ENCODE peak calls at places on chromosomes 4 and X, in ten cellular contexts. One of them, this sample, is unnamed.

GRCh38 chrX:63275127-63275526 is 76.0 kb downstream of the SPIN4 start:
- DNase-seq in mucosa of descending colon: peak
- DNase-seq in brain microvascular endothelial cell: peak
- DNase-seq in body of pancreas: peak
- DNase-seq in mesothelial cell of epicardium: no peak
- DNase-seq in AG09309: no peak
- DNase-seq in astrocyte: no peak
- DNase-seq in fibroblast of lung: no peak
- DNase-seq in GM12864: no peak
- DNase-seq in HCT116: peak
- DNase-seq in this sample: no peak

GRCh38 chr4:162352580-162353107 is 188.8 kb upstream of the FSTL5 start:
- DNase-seq in AG09309: no peak
- DNase-seq in HCT116: no peak
- DNase-seq in fibroblast of lung: no peak
- DNase-seq in brain microvascular endothelial cell: no peak
- DNase-seq in astrocyte: no peak
- DNase-seq in mesothelial cell of epicardium: no peak
- DNase-seq in mucosa of descending colon: no peak
- DNase-seq in body of pancreas: no peak
- DNase-seq in GM12864: no peak
- DNase-seq in this sample: no peak

GRCh38 chrX:56728321-56728720 is 722 bp upstream of the NBDY start:
- DNase-seq in mesothelial cell of epicardium: no peak
- DNase-seq in body of pancreas: no peak
- DNase-seq in HCT116: no peak
- DNase-seq in astrocyte: no peak
- DNase-seq in AG09309: no peak
- DNase-seq in brain microvascular endothelial cell: no peak
- DNase-seq in GM12864: no peak
- DNase-seq in fibroblast of lung: peak
- DNase-seq in mucosa of descending colon: no peak
- DNase-seq in this sample: no peak

GRCh38 chrX:100654256-100654655 is 10.3 kb downstream of the SRPX2 start:
- DNase-seq in mucosa of descending colon: peak
- DNase-seq in brain microvascular endothelial cell: no peak
- DNase-seq in astrocyte: no peak
- DNase-seq in body of pancreas: peak
- DNase-seq in mesothelial cell of epicardium: no peak
- DNase-seq in GM12864: no peak
- DNase-seq in HCT116: no peak
- DNase-seq in fibroblast of lung: no peak
- DNase-seq in AG09309: no peak
- DNase-seq in this sample: no peak

GRCh38 chr4:78846258-78846657 is 70.1 kb downstream of the BMP2K start:
- DNase-seq in GM12864: no peak
- DNase-seq in brain microvascular endothelial cell: no peak
- DNase-seq in mucosa of descending colon: no peak
- DNase-seq in fibroblast of lung: no peak
- DNase-seq in mesothelial cell of epicardium: no peak
- DNase-seq in body of pancreas: no peak
- DNase-seq in AG09309: no peak
- DNase-seq in astrocyte: no peak
- DNase-seq in HCT116: no peak
- DNase-seq in this sample: no peak

GRCh38 chrX:46574337-46574940 is 874 bp downstream of the CHST7 start:
- DNase-seq in mesothelial cell of epicardium: no peak
- DNase-seq in GM12864: no peak
- DNase-seq in brain microvascular endothelial cell: no peak
- DNase-seq in astrocyte: no peak
- DNase-seq in mucosa of descending colon: peak
- DNase-seq in fibroblast of lung: peak
- DNase-seq in body of pancreas: no peak
- DNase-seq in AG09309: no peak
- DNase-seq in HCT116: no peak
- DNase-seq in this sample: no peak

GRCh38 chr4:22465996-22466395 is 49.9 kb downstream of the ADGRA3 start:
- DNase-seq in astrocyte: no peak
- DNase-seq in HCT116: no peak
- DNase-seq in AG09309: no peak
- DNase-seq in GM12864: no peak
- DNase-seq in mucosa of descending colon: no peak
- DNase-seq in fibroblast of lung: no peak
- DNase-seq in body of pancreas: no peak
- DNase-seq in brain microvascular endothelial cell: no peak
- DNase-seq in mesothelial cell of epicardium: no peak
- DNase-seq in this sample: no peak

GRCh38 chr4:149896428-149896827 is 80.8 kb upstream of the IQCM start:
- DNase-seq in fibroblast of lung: peak
- DNase-seq in mucosa of descending colon: peak
- DNase-seq in body of pancreas: no peak
- DNase-seq in AG09309: peak
- DNase-seq in mesothelial cell of epicardium: no peak
- DNase-seq in GM12864: no peak
- DNase-seq in astrocyte: peak
- DNase-seq in HCT116: peak
- DNase-seq in brain microvascular endothelial cell: peak
- DNase-seq in this sample: no peak

GRCh38 chr4:153781280-153781679 is 7.6 kb downstream of the SFRP2 start:
- DNase-seq in fibroblast of lung: no peak
- DNase-seq in astrocyte: no peak
- DNase-seq in body of pancreas: no peak
- DNase-seq in HCT116: no peak
- DNase-seq in mesothelial cell of epicardium: no peak
- DNase-seq in AG09309: no peak
- DNase-seq in mucosa of descending colon: no peak
- DNase-seq in brain microvascular endothelial cell: no peak
- DNase-seq in GM12864: no peak
- DNase-seq in this sample: no peak

GRCh38 chr4:42397635-42398447 is 553 bp downstream of the SHISA3 start:
- DNase-seq in brain microvascular endothelial cell: no peak
- DNase-seq in AG09309: no peak
- DNase-seq in mesothelial cell of epicardium: peak
- DNase-seq in astrocyte: peak
- DNase-seq in GM12864: no peak
- DNase-seq in HCT116: no peak
- DNase-seq in mucosa of descending colon: no peak
- DNase-seq in body of pancreas: no peak
- DNase-seq in fibroblast of lung: peak
- DNase-seq in this sample: no peak

GRCh38 chr4:171203425-171203824 is 609.8 kb upstream of the GALNTL6 start:
- DNase-seq in astrocyte: peak
- DNase-seq in fibroblast of lung: peak
- DNase-seq in mesothelial cell of epicardium: no peak
- DNase-seq in brain microvascular endothelial cell: peak
- DNase-seq in AG09309: no peak
- DNase-seq in mucosa of descending colon: no peak
- DNase-seq in HCT116: no peak
- DNase-seq in GM12864: no peak
- DNase-seq in body of pancreas: peak
- DNase-seq in this sample: no peak

DNA sequence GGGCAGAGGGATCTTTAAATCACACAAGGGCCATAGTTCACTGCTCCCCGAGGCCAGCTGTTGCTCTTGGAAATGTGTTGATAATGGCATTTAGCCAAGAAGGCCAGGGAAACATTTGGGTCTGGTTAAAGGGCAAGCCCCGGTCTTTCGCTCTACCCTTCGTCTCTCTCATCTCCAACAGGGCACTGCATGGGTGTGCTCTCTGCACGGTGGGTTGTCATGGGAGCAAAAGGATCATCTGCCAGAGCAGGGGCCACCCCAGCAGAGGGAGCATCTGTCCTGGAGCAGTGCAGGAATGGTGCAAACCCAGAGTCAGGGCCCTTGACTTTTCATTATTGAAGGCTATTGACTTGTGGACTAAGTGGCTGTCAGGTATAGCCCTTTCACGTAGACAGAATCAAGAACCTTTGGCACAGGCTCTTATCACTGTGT is 22.7 kb upstream of the PGRMC2 start:
- DNase-seq in fibroblast of lung: no peak
- DNase-seq in astrocyte: no peak
- DNase-seq in mesothelial cell of epicardium: no peak
- DNase-seq in mucosa of descending colon: peak
- DNase-seq in brain microvascular endothelial cell: no peak
- DNase-seq in GM12864: no peak
- DNase-seq in AG09309: no peak
- DNase-seq in body of pancreas: peak
- DNase-seq in HCT116: no peak
- DNase-seq in this sample: no peak
- TF ChIP-seq CTCF in fibroblast of lung: peak
- TF ChIP-seq CTCF in astrocyte: no peak
- TF ChIP-seq CTCF in mesothelial cell of epicardium: no peak
- TF ChIP-seq CTCF in mucosa of descending colon: no peak
- TF ChIP-seq CTCF in brain microvascular endothelial cell: peak
- TF ChIP-seq CTCF in GM12864: no peak
- TF ChIP-seq CTCF in AG09309: peak
- TF ChIP-seq CTCF in body of pancreas: no peak
- TF ChIP-seq CTCF in HCT116: peak
- TF ChIP-seq CTCF in this sample: no peak

GRCh38 chrX:11908371-11908770 is 150.3 kb downstream of the MSL3 start:
- DNase-seq in body of pancreas: no peak
- DNase-seq in brain microvascular endothelial cell: peak
- DNase-seq in GM12864: peak
- DNase-seq in AG09309: no peak
- DNase-seq in fibroblast of lung: peak
- DNase-seq in mesothelial cell of epicardium: no peak
- DNase-seq in mucosa of descending colon: peak
- DNase-seq in astrocyte: peak
- DNase-seq in HCT116: no peak
- DNase-seq in this sample: no peak
- TF ChIP-seq CTCF in body of pancreas: no peak
- TF ChIP-seq CTCF in brain microvascular endothelial cell: peak
- TF ChIP-seq CTCF in GM12864: peak
- TF ChIP-seq CTCF in AG09309: peak
- TF ChIP-seq CTCF in fibroblast of lung: peak
- TF ChIP-seq CTCF in mesothelial cell of epicardium: no peak
- TF ChIP-seq CTCF in mucosa of descending colon: no peak
- TF ChIP-seq CTCF in astrocyte: peak
- TF ChIP-seq CTCF in HCT116: peak
- TF ChIP-seq CTCF in this sample: peak

GRCh38 chr4:8110071-8110986 is 48.3 kb downstream of the ABLIM2 start:
- DNase-seq in body of pancreas: no peak
- DNase-seq in astrocyte: peak
- DNase-seq in brain microvascular endothelial cell: no peak
- DNase-seq in AG09309: no peak
- DNase-seq in mucosa of descending colon: no peak
- DNase-seq in GM12864: no peak
- DNase-seq in mesothelial cell of epicardium: no peak
- DNase-seq in HCT116: no peak
- DNase-seq in fibroblast of lung: peak
- DNase-seq in this sample: no peak
- TF ChIP-seq CTCF in body of pancreas: no peak
- TF ChIP-seq CTCF in astrocyte: no peak
- TF ChIP-seq CTCF in brain microvascular endothelial cell: peak
- TF ChIP-seq CTCF in AG09309: peak
- TF ChIP-seq CTCF in mucosa of descending colon: no peak
- TF ChIP-seq CTCF in GM12864: peak
- TF ChIP-seq CTCF in mesothelial cell of epicardium: no peak
- TF ChIP-seq CTCF in HCT116: no peak
- TF ChIP-seq CTCF in fibroblast of lung: no peak
- TF ChIP-seq CTCF in this sample: no peak

GRCh38 chrX:50447535-50447934 is 23.1 kb downstream of the DGKK start:
- DNase-seq in brain microvascular endothelial cell: no peak
- DNase-seq in astrocyte: no peak
- DNase-seq in mucosa of descending colon: no peak
- DNase-seq in body of pancreas: no peak
- DNase-seq in fibroblast of lung: no peak
- DNase-seq in GM12864: no peak
- DNase-seq in HCT116: no peak
- DNase-seq in AG09309: no peak
- DNase-seq in mesothelial cell of epicardium: no peak
- DNase-seq in this sample: no peak

GRCh38 chrX:50442426-50443116 is 28.1 kb downstream of the DGKK start:
- DNase-seq in brain microvascular endothelial cell: no peak
- DNase-seq in astrocyte: no peak
- DNase-seq in AG09309: no peak
- DNase-seq in fibroblast of lung: no peak
- DNase-seq in mesothelial cell of epicardium: no peak
- DNase-seq in mucosa of descending colon: no peak
- DNase-seq in body of pancreas: no peak
- DNase-seq in GM12864: no peak
- DNase-seq in HCT116: no peak
- DNase-seq in this sample: no peak

GRCh38 chrX:50450324-50450723 is 20.3 kb downstream of the DGKK start:
- DNase-seq in body of pancreas: no peak
- DNase-seq in HCT116: no peak
- DNase-seq in GM12864: no peak
- DNase-seq in mucosa of descending colon: no peak
- DNase-seq in fibroblast of lung: no peak
- DNase-seq in mesothelial cell of epicardium: no peak
- DNase-seq in brain microvascular endothelial cell: no peak
- DNase-seq in AG09309: no peak
- DNase-seq in astrocyte: no peak
- DNase-seq in this sample: no peak

GRCh38 chrX:50452782-50453181 is 17.8 kb downstream of the DGKK start:
- DNase-seq in mucosa of descending colon: no peak
- DNase-seq in body of pancreas: no peak
- DNase-seq in brain microvascular endothelial cell: no peak
- DNase-seq in mesothelial cell of epicardium: no peak
- DNase-seq in fibroblast of lung: no peak
- DNase-seq in astrocyte: no peak
- DNase-seq in HCT116: no peak
- DNase-seq in GM12864: no peak
- DNase-seq in AG09309: no peak
- DNase-seq in this sample: no peak

GRCh38 chrX:50448565-50448964 is 22.1 kb downstream of the DGKK start:
- DNase-seq in mesothelial cell of epicardium: no peak
- DNase-seq in GM12864: peak
- DNase-seq in brain microvascular endothelial cell: no peak
- DNase-seq in body of pancreas: no peak
- DNase-seq in HCT116: peak
- DNase-seq in mucosa of descending colon: peak
- DNase-seq in fibroblast of lung: no peak
- DNase-seq in AG09309: no peak
- DNase-seq in astrocyte: no peak
- DNase-seq in this sample: no peak
- TF ChIP-seq CTCF in mesothelial cell of epicardium: no peak
- TF ChIP-seq CTCF in GM12864: peak
- TF ChIP-seq CTCF in brain microvascular endothelial cell: no peak
- TF ChIP-seq CTCF in body of pancreas: no peak
- TF ChIP-seq CTCF in HCT116: peak
- TF ChIP-seq CTCF in mucosa of descending colon: no peak
- TF ChIP-seq CTCF in fibroblast of lung: no peak
- TF ChIP-seq CTCF in AG09309: no peak
- TF ChIP-seq CTCF in astrocyte: no peak
- TF ChIP-seq CTCF in this sample: peak

DNA sequence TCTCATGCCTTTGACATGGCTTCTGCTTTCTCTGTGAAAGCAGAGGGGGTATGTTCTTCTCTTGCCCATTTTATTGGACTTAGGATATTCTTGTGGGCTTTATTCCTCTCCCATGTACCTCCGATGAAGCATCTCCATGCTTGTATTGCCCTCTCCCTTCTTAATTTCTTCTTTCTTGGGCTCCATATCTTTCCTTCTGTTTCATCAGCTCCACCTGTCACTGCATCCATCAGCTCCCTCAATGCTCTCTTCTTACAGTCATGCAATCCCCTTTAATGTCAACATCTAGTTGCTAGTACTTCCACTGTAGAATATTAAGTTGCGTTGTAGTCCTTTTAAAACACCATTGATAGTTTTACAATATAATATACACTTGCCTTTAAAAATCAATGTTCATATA is 257.6 kb downstream of the GPAT3 start:
- DNase-seq in GM12864: no peak
- DNase-seq in mucosa of descending colon: no peak
- DNase-seq in AG09309: no peak
- DNase-seq in brain microvascular endothelial cell: no peak
- DNase-seq in fibroblast of lung: no peak
- DNase-seq in mesothelial cell of epicardium: no peak
- DNase-seq in astrocyte: no peak
- DNase-seq in HCT116: no peak
- DNase-seq in body of pancreas: no peak
- DNase-seq in this sample: no peak
- TF ChIP-seq CTCF in GM12864: no peak
- TF ChIP-seq CTCF in mucosa of descending colon: no peak
- TF ChIP-seq CTCF in AG09309: no peak
- TF ChIP-seq CTCF in brain microvascular endothelial cell: no peak
- TF ChIP-seq CTCF in fibroblast of lung: no peak
- TF ChIP-seq CTCF in mesothelial cell of epicardium: no peak
- TF ChIP-seq CTCF in astrocyte: no peak
- TF ChIP-seq CTCF in HCT116: no peak
- TF ChIP-seq CTCF in body of pancreas: no peak
- TF ChIP-seq CTCF in this sample: no peak

This sample was measured in esophagus squamous epithelium.